ENCODE peak calls at places on chromosomes 3 and 15, in eight cellular contexts. L is NCI-H1105; V is naive thymus-derived CD8-positive, alpha-beta T cell; N is heart left ventricle; F is GM12892; A is GM19239; Z is activated T-cell treated with anti-CD3 and anti-CD28 coated beads for 24 hours; X is NT2/D1. Q is an unnamed sample.
A peak's percentile ranks its signal among the peaks of the same experiment; 100 is the strongest.

GRCh38 chr3:9673082-9673481 is 23.8 kb downstream of the MTMR14 start:
- DNase-seq in L (no peak), V (no peak), N (no peak), F (no peak), A (no peak), Z (no peak), X (no peak), Q (no peak)

GRCh38 chr3:46987485-46988401 is 8.3 kb downstream of the NBEAL2 start:
- DNase-seq in L (no peak), V (peak; percentile 88), N (peak; percentile 90), F (peak; percentile 96), A (peak; percentile 88), Z (peak; percentile 80), X (no peak), Q (peak; percentile 79)

GRCh38 chr3:14177580-14178246 is 688 bp downstream of the XPC start:
- DNase-seq in L (no peak), V (no peak), N (no peak), F (no peak), A (no peak), Z (no peak), X (no peak), Q (no peak)

GRCh38 chr15:73237910-73238309 is 130.8 kb downstream of the HCN4 start:
- DNase-seq in L (no peak), V (no peak), N (no peak), F (no peak), A (no peak), Z (no peak), X (peak; percentile 6), Q (no peak)

GRCh38 chr3:124843496-124843895 is 43.7 kb downstream of the ITGB5 start:
- DNase-seq in L (no peak), V (no peak), N (no peak), F (no peak), A (no peak), Z (no peak), X (no peak), Q (no peak)

GRCh38 chr3:62554264-62554799 is 181.0 kb upstream of the FEZF2 start:
- DNase-seq in L (no peak), V (no peak), N (no peak), F (no peak), A (no peak), Z (no peak), X (no peak), Q (no peak)

GRCh38 chr3:59839810-59840515 is 790.1 kb upstream of the CFAP20DC start:
- DNase-seq in L (no peak), V (peak; percentile 52), N (no peak), F (no peak), A (peak; percentile 4), Z (no peak), X (no peak), Q (no peak)

GRCh38 chr3:71600646-71601288 is 17.2 kb upstream of the FOXP1 start:
- DNase-seq in L (no peak), V (no peak), N (no peak), F (no peak), A (no peak), Z (no peak), X (no peak), Q (no peak)

GRCh38 chr3:43865376-43865775 is 174.6 kb downstream of the ABHD5 start:
- DNase-seq in L (no peak), V (no peak), N (no peak), F (no peak), A (no peak), Z (no peak), X (no peak), Q (no peak)

GRCh38 chr15:55407631-55407948 is 569 bp downstream of the CCPG1 start:
- DNase-seq in L (no peak), V (no peak), N (no peak), F (no peak), A (peak; percentile 10), Z (peak; percentile 1), X (no peak), Q (no peak)

GRCh38 chr3:141105828-141106628 is 54.9 kb downstream of the SPSB4 start:
- DNase-seq in L (peak; percentile 87), V (peak; percentile 60), N (no peak), F (no peak), A (peak; percentile 56), Z (peak; percentile 53), X (peak; percentile 85), Q (no peak)

GRCh38 chr3:155608237-155608636 is 136.6 kb downstream of the PLCH1 start:
- DNase-seq in L (no peak), V (no peak), N (no peak), F (no peak), A (no peak), Z (no peak), X (no peak), Q (no peak)

GRCh38 chr3:187063286-187064081 is 75.8 kb downstream of the RPL39L start:
- DNase-seq in L (no peak), V (peak; percentile 34), N (no peak), F (no peak), A (no peak), Z (no peak), X (no peak), Q (no peak)

GRCh38 chr15:44595246-44595645 is 58.3 kb downstream of the EIF3J start:
- DNase-seq in L (no peak), V (no peak), N (no peak), F (no peak), A (no peak), Z (no peak), X (no peak), Q (no peak)

GRCh38 chr3:105857963-105858362 is 10.8 kb downstream of the CBLB start:
- DNase-seq in L (no peak), V (no peak), N (no peak), F (no peak), A (no peak), Z (no peak), X (no peak), Q (no peak)

GRCh38 chr3:158846803-158847465 is 45.1 kb downstream of the MFSD1 start:
- DNase-seq in L (no peak), V (no peak), N (no peak), F (no peak), A (no peak), Z (no peak), X (no peak), Q (no peak)

Q was measured in left ventricle myocardium superior.